ENCODE peak calls at places on chromosomes 12 and 14, in nine cellular contexts. I is tibial artery, E is Caco-2, D is suprapubic skin, L is OCI-LY7, X is uterus, K is RWPE1, Q is GM10248, V is endothelial cell. F is an unnamed sample.

GRCh38 chr14:82855912-82856381 is 1322.3 kb upstream of the SEL1L start:
- DNase-seq in I (no peak), E (no peak), D (no peak), L (peak; percentile 2), X (no peak), K (no peak), Q (no peak), V (no peak), F (no peak)

GRCh38 chr12:111995782-111996480 is 17.0 kb downstream of the TMEM116 start:
- DNase-seq in I (no peak), E (no peak), D (no peak), L (no peak), X (no peak), K (no peak), Q (no peak), V (no peak), F (no peak)

GRCh38 chr12:131459666-131460365 is 251.1 kb upstream of the SFSWAP start:
- DNase-seq in I (no peak), E (no peak), D (no peak), L (no peak), X (no peak), K (no peak), Q (no peak), V (no peak), F (no peak)

GRCh38 chr14:70882771-70883492 is 24.3 kb upstream of the PCNX1 start:
- DNase-seq in I (no peak), E (no peak), D (no peak), L (no peak), X (no peak), K (peak; percentile 59), Q (no peak), V (no peak), F (no peak)

GRCh38 chr12:121795029-121795977 is 1.8 kb upstream of the RHOF start:
- DNase-seq in I (peak; percentile 93), E (peak; percentile 87), D (peak; percentile 94), L (peak; percentile 83), X (peak; percentile 92), K (peak; percentile 76), Q (peak; percentile 77), V (peak; percentile 87), F (no peak)

GRCh38 chr12:85998074-85998473 is 124.0 kb downstream of the NTS start:
- DNase-seq in I (no peak), E (no peak), D (no peak), L (no peak), X (no peak), K (no peak), Q (no peak), V (no peak), F (no peak)

GRCh38 chr12:12511021-12511783 is 51.5 kb downstream of the DUSP16 start:
- DNase-seq in I (no peak), E (no peak), D (no peak), L (no peak), X (no peak), K (peak; percentile 24), Q (no peak), V (no peak), F (no peak)

GRCh38 chr12:121288941-121289340 is 7.6 kb downstream of the CAMKK2 start:
- DNase-seq in I (no peak), E (no peak), D (no peak), L (no peak), X (peak; percentile 54), K (no peak), Q (no peak), V (no peak), F (peak; percentile 34)

GRCh38 chr12:57299514-57300016 is 48.6 kb upstream of the STAC3 start:
- DNase-seq in I (no peak), E (no peak), D (no peak), L (no peak), X (no peak), K (no peak), Q (no peak), V (no peak), F (no peak)

GRCh38 chr14:69715725-69716482 is 51.0 kb upstream of the SRSF5 start:
- DNase-seq in I (peak; percentile 92), E (no peak), D (no peak), L (no peak), X (peak; percentile 63), K (peak; percentile 89), Q (no peak), V (no peak), F (no peak)

GRCh38 chr12:22635812-22636211 is 10.8 kb downstream of the ETNK1 start:
- DNase-seq in I (no peak), E (no peak), D (no peak), L (no peak), X (no peak), K (no peak), Q (no peak), V (no peak), F (no peak)

GRCh38 chr14:76844223-76844622 is 18.0 kb downstream of the LRRC74A start:
- DNase-seq in I (peak; percentile 76), E (no peak), D (peak; percentile 62), L (no peak), X (peak; percentile 22), K (no peak), Q (no peak), V (peak; percentile 61), F (no peak)

GRCh38 chr12:642633-643477 is 20.4 kb downstream of the NINJ2 start:
- DNase-seq in I (peak; percentile 87), E (peak; percentile 90), D (peak; percentile 85), L (peak; percentile 87), X (peak; percentile 74), K (peak; percentile 64), Q (peak; percentile 88), V (peak; percentile 75), F (no peak)

GRCh38 chr12:130514149-130514551 is 176.5 kb downstream of the PIWIL1 start:
- DNase-seq in I (no peak), E (no peak), D (no peak), L (no peak), X (no peak), K (no peak), Q (no peak), V (no peak), F (no peak)

GRCh38 chr12:101746661-101747060 is 7.4 kb upstream of the SYCP3 start:
- DNase-seq in I (no peak), E (no peak), D (no peak), L (no peak), X (no peak), K (no peak), Q (no peak), V (no peak), F (no peak)

GRCh38 chr12:89962648-89963047 is 254.0 kb upstream of the ATP2B1 start:
- DNase-seq in I (no peak), E (no peak), D (no peak), L (peak; percentile 32), X (no peak), K (peak; percentile 13), Q (no peak), V (no peak), F (no peak)
- TF ChIP-seq CTCF in I (no peak), E (peak; percentile 40), D (no peak), L (peak; percentile 72), X (no peak), K (no peak), Q (no peak), V (peak; percentile 66), F (peak; percentile 63)

GRCh38 chr14:72049462-72049861 is 117.2 kb downstream of the RGS6 start:
- DNase-seq in I (no peak), E (no peak), D (no peak), L (no peak), X (no peak), K (peak; percentile 22), Q (peak; percentile 16), V (no peak), F (no peak)
- TF ChIP-seq CTCF in I (no peak), E (no peak), D (no peak), L (no peak), X (no peak), K (no peak), Q (no peak), V (no peak), F (no peak)

GRCh38 chr14:64387738-64388532 is at the start of gene MTHFD1:
- DNase-seq in I (peak; percentile 100), E (peak; percentile 99), D (peak; percentile 99), L (peak; percentile 98), X (peak; percentile 97), K (peak; percentile 100), Q (peak; percentile 98), V (peak; percentile 97), F (peak; percentile 99)

GRCh38 chr14:64394423-64394822 is 6.3 kb downstream of the MTHFD1 start:
- DNase-seq in I (no peak), E (no peak), D (no peak), L (no peak), X (no peak), K (no peak), Q (no peak), V (no peak), F (no peak)

GRCh38 chr14:64388533-64389243 is 535 bp downstream of the MTHFD1 start:
- DNase-seq in I (no peak), E (peak; percentile 40), D (peak; percentile 80), L (peak; percentile 19), X (no peak), K (peak; percentile 36), Q (no peak), V (peak; percentile 28), F (no peak)

GRCh38 chr14:64391986-64392385 is 3.8 kb downstream of the MTHFD1 start:
- DNase-seq in I (no peak), E (no peak), D (no peak), L (no peak), X (no peak), K (no peak), Q (no peak), V (no peak), F (no peak)

DNA sequence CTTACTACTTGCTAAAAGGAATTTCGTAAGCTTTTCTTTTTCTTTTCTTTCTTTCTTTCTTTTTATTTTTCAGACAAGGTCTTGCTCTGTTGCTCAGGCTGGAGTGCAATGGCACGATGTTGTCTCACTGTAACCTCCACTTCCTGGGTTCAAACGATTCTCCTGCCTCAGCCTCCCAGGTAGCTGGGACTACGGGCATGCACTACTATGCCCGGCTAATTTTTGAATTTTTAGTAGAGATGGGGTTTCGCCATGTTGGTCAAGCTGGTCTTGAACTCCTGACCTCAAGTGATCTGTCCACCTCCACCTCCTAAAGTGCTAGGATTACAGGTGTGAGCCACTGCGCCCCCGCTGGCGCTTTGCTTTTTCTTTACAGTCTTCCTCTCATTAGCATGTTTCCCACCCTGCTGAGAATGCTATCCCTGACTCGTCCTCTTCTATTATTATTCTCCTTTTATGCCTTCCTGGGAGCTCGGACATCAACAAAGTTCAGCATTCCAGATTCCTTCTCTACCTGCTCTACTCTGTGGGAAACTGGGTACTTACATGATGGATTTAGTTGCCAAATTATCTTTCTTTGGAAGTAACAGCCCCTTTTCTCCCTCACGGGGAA is 3.1 kb downstream of the MTHFD1 start:
- DNase-seq in I (no peak), E (no peak), D (no peak), L (no peak), X (no peak), K (no peak), Q (no peak), V (no peak), F (no peak)
- TF ChIP-seq CTCF in I (no peak), E (no peak), D (no peak), L (peak; percentile 32), X (no peak), K (no peak), Q (no peak), V (no peak), F (no peak)

DNA sequence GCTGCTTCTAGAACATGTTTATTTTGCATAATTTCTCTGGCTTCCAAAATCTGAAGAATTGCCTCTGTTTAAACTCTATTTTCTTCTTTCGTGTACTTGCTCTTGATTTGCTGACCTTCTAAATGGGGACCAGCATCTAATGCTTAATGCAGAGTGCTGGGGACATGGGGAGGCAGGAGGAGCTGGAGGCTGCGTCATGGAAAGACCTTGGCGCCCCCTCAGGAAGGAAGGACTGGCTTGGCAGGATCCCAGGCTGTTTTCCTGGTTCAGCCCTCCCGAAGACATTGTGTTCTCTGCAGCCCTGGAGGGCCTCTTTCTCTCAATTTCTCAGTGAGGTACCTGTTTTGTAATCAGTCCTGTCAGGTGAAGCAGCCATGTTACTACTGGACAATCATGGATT is 5.5 kb downstream of the PRKCH start:
- DNase-seq in I (peak; percentile 83), E (no peak), D (no peak), L (no peak), X (peak; percentile 56), K (no peak), Q (no peak), V (peak; percentile 36), F (no peak)
- TF ChIP-seq CTCF in I (no peak), E (no peak), D (no peak), L (no peak), X (no peak), K (no peak), Q (no peak), V (no peak), F (no peak)

F was measured in chondrocyte.